ENCODE peak calls at places on chromosomes 2 and 18, in seven cellular contexts. M is fibroblast of the conjunctiva; E is NCI-H510A treated with DMSO at 0.1 percent for 48 hours; C is C1 segment of cervical spinal cord; R is neural crest cell; P is cardiac fibroblast; U is stimulated activated CD8-positive, alpha-beta memory T cell treated with anti-CD3 and anti-CD28 coated beads, Interleukin-12 subunit alpha, Interleukin-12 subunit beta, amount 100 ng/mL, for 1 hour. J is an unnamed sample.

GRCh38 chr18:63445067-63445466 is 22.8 kb upstream of the VPS4B start:
- DNase-seq in M (no peak), E (no peak), U (no peak), R (no peak), C (no peak), P (no peak), J (no peak)

GRCh38 chr2:235618039-235618438 is 124.2 kb downstream of the AGAP1 start:
- DNase-seq in E (no peak), P (peak), M (peak), R (no peak), C (no peak), U (no peak), J (no peak)

GRCh38 chr2:81077396-81077795 is 772.8 kb upstream of the LRRTM1 start:
- DNase-seq in R (no peak), E (no peak), P (no peak), C (no peak), U (no peak), M (no peak), J (no peak)

GRCh38 chr2:237702439-237703397 is 75.3 kb downstream of the LRRFIP1 start:
- DNase-seq in E (no peak), U (no peak), P (peak), R (no peak), C (no peak), M (no peak), J (no peak)

GRCh38 chr2:188512456-188512855 is 220.8 kb downstream of the GULP1 start:
- DNase-seq in P (peak), U (no peak), M (peak), R (no peak), C (no peak), E (peak), J (peak)

GRCh38 chr2:30565860-30566358 is 118.9 kb downstream of the LCLAT1 start:
- DNase-seq in C (no peak), E (no peak), M (no peak), U (no peak), P (peak), R (no peak), J (no peak)

GRCh38 chr18:51569153-51569552 is 371.7 kb upstream of the MEX3C start:
- DNase-seq in R (no peak), M (no peak), P (no peak), U (no peak), E (peak), C (no peak), J (no peak)

GRCh38 chr18:73503326-73503725 is 635.5 kb upstream of the NETO1 start:
- DNase-seq in E (no peak), M (no peak), R (no peak), C (no peak), P (no peak), U (no peak), J (no peak)

GRCh38 chr2:231928481-231928880 is 2.3 kb upstream of the NPPC start:
- DNase-seq in M (no peak), U (no peak), R (no peak), E (no peak), P (no peak), C (no peak), J (no peak)

GRCh38 chr18:43563780-43564179 is 286.5 kb upstream of the SYT4 start:
- DNase-seq in U (no peak), E (peak), C (no peak), M (peak), P (peak), R (peak), J (peak)

GRCh38 chr18:9952633-9953416 is 39.0 kb downstream of the VAPA start:
- DNase-seq in U (no peak), E (no peak), P (no peak), M (no peak), R (no peak), C (no peak), J (no peak)

GRCh38 chr2:201260302-201260800 is at the start of gene CASP8:
- DNase-seq in P (peak), M (peak), C (no peak), E (no peak), U (peak), R (no peak), J (peak)

GRCh38 chr2:111071480-111072143 is 49.1 kb upstream of the BCL2L11 start:
- DNase-seq in M (peak), P (peak), E (peak), R (no peak), C (no peak), U (no peak), J (no peak)

GRCh38 chr18:63001861-63002260 is 286.5 kb downstream of the PHLPP1 start:
- DNase-seq in R (no peak), E (no peak), P (no peak), M (no peak), C (no peak), U (no peak), J (no peak)

GRCh38 chr18:79200546-79201268 is 131.5 kb downstream of the ATP9B start:
- DNase-seq in C (peak), U (no peak), P (peak), M (peak), E (no peak), R (no peak), J (no peak)

GRCh38 chr2:61356958-61357350 is 113.9 kb downstream of the USP34 start:
- DNase-seq in U (no peak), P (peak), R (no peak), E (no peak), C (no peak), M (peak), J (no peak)

GRCh38 chr18:64966667-64967066 is 784.1 kb upstream of the CDH7 start:
- DNase-seq in U (no peak), C (no peak), P (no peak), E (peak), R (no peak), M (no peak), J (no peak)

GRCh38 chr2:18398833-18399232 is 161.6 kb downstream of the RDH14 start:
- DNase-seq in R (no peak), U (no peak), E (no peak), M (no peak), P (peak), C (no peak), J (no peak)

GRCh38 chr2:236592821-236593220 is 23.2 kb downstream of the ACKR3 start:
- DNase-seq in M (no peak), P (peak), R (no peak), E (peak), U (no peak), C (no peak), J (no peak)

GRCh38 chr2:70944291-70944690 is 8.6 kb downstream of the ATP6V1B1 start:
- DNase-seq in M (no peak), E (no peak), C (no peak), P (no peak), R (no peak), U (no peak), J (no peak)

GRCh38 chr18:63881851-63882250 is 5.7 kb upstream of the SERPINB2 start:
- DNase-seq in P (peak), C (no peak), R (no peak), M (no peak), E (no peak), U (no peak), J (no peak)

GRCh38 chr2:85539361-85540130 is 578 bp downstream of the MAT2A start:
- DNase-seq in E (no peak), R (peak), P (peak), M (peak), C (peak), U (peak), J (no peak)

GRCh38 chr2:148106331-148106730 is 85.4 kb downstream of the MBD5 start:
- DNase-seq in R (no peak), E (no peak), P (no peak), M (no peak), U (no peak), C (no peak), J (no peak)

GRCh38 chr2:98013407-98014042 is 17.8 kb upstream of the TMEM131 start:
- DNase-seq in E (no peak), M (no peak), U (no peak), R (no peak), C (no peak), P (peak), J (no peak)

GRCh38 chr2:242013771-242014170 is 144.2 kb downstream of the RTP5 start:
- DNase-seq in M (no peak), C (no peak), U (no peak), E (no peak), P (no peak), R (no peak), J (no peak)

GRCh38 chr2:217899231-217900009 is 103.4 kb downstream of the TNS1 start:
- DNase-seq in P (peak), R (peak), U (no peak), E (peak), C (no peak), M (peak), J (no peak)

GRCh38 chr2:126809357-126809756 is 89.3 kb upstream of the TEX51 start:
- DNase-seq in M (no peak), C (no peak), R (no peak), P (no peak), U (no peak), E (no peak), J (no peak)

GRCh38 chr2:225438263-225438662 is 38.8 kb downstream of the NYAP2 start:
- DNase-seq in R (no peak), P (no peak), U (no peak), C (no peak), E (no peak), M (no peak), J (no peak)

GRCh38 chr2:129480790-129481189 is 498.7 kb upstream of the RAB6C start:
- DNase-seq in E (no peak), U (no peak), M (no peak), R (no peak), C (no peak), P (no peak), J (no peak)

GRCh38 chr2:10344105-10345066 is 41.7 kb downstream of the HPCAL1 start:
- DNase-seq in U (no peak), E (no peak), R (no peak), P (no peak), M (no peak), C (no peak), J (no peak)

GRCh38 chr2:56450772-56451171 is 267.0 kb downstream of the CCDC85A start:
- DNase-seq in E (no peak), C (no peak), M (no peak), P (no peak), U (no peak), R (no peak), J (no peak)